ENCODE peak calls at places on chromosomes 4 and X, in four cellular contexts. One of them, this sample, is unnamed.

GRCh38 chr4:3799496-3799895 is 33.3 kb downstream of the ADRA2C start:
- DNase-seq in retina: no peak
- DNase-seq in NCI-H1048: no peak
- DNase-seq in psoas muscle: peak; percentile 19
- DNase-seq in this sample: no peak

GRCh38 chrX:40278340-40279090 is 180.8 kb upstream of the BCOR start:
- DNase-seq in retina: no peak
- DNase-seq in NCI-H1048: no peak
- DNase-seq in psoas muscle: no peak
- DNase-seq in this sample: no peak

GRCh38 chrX:39450578-39450977 is 647.2 kb downstream of the BCOR start:
- DNase-seq in retina: no peak
- DNase-seq in NCI-H1048: no peak
- DNase-seq in psoas muscle: no peak
- DNase-seq in this sample: no peak

GRCh38 chr4:183157215-183157614 is 58.2 kb downstream of the WWC2 start:
- DNase-seq in retina: no peak
- DNase-seq in NCI-H1048: no peak
- DNase-seq in psoas muscle: no peak
- DNase-seq in this sample: no peak

GRCh38 chrX:150680974-150681373 is 12.2 kb upstream of the MTMR1 start:
- DNase-seq in retina: no peak
- DNase-seq in NCI-H1048: no peak
- DNase-seq in psoas muscle: no peak
- DNase-seq in this sample: peak; percentile 21

GRCh38 chr4:182486895-182487294 is 243.7 kb downstream of the TENM3 start:
- DNase-seq in retina: no peak
- DNase-seq in NCI-H1048: no peak
- DNase-seq in psoas muscle: no peak
- DNase-seq in this sample: no peak

GRCh38 chrX:55220119-55220794 is at the start of gene PAGE5:
- DNase-seq in retina: no peak
- DNase-seq in NCI-H1048: no peak
- DNase-seq in psoas muscle: no peak
- DNase-seq in this sample: no peak

GRCh38 chrX:72026341-72027023 is 105.2 kb downstream of the RTL5 start:
- DNase-seq in retina: no peak
- DNase-seq in NCI-H1048: no peak
- DNase-seq in psoas muscle: no peak
- DNase-seq in this sample: no peak

GRCh38 chrX:70208479-70208878 is 26.0 kb upstream of the AWAT1 start:
- DNase-seq in retina: no peak
- DNase-seq in NCI-H1048: no peak
- DNase-seq in psoas muscle: no peak
- DNase-seq in this sample: peak; percentile 6

GRCh38 chr4:72577211-72577610 is 8.2 kb upstream of the ADAMTS3 start:
- DNase-seq in retina: no peak
- DNase-seq in NCI-H1048: no peak
- DNase-seq in psoas muscle: no peak
- DNase-seq in this sample: peak; percentile 96

GRCh38 chr4:94877973-94878372 is 120.2 kb downstream of the BMPR1B start:
- DNase-seq in retina: no peak
- DNase-seq in NCI-H1048: no peak
- DNase-seq in psoas muscle: no peak
- DNase-seq in this sample: peak; percentile 49

GRCh38 chr4:77599378-77599777 is 6.2 kb upstream of the CXCL13 start:
- DNase-seq in retina: no peak
- DNase-seq in NCI-H1048: no peak
- DNase-seq in psoas muscle: no peak
- DNase-seq in this sample: peak; percentile 55

GRCh38 chrX:54494970-54495813 is 842 bp downstream of the FGD1 start:
- DNase-seq in retina: peak; percentile 62
- DNase-seq in NCI-H1048: no peak
- DNase-seq in psoas muscle: no peak
- DNase-seq in this sample: no peak

GRCh38 chrX:109987884-109988283 is 15.0 kb upstream of the TMEM164 start:
- DNase-seq in retina: no peak
- DNase-seq in NCI-H1048: no peak
- DNase-seq in psoas muscle: no peak
- DNase-seq in this sample: no peak